ENCODE peak calls at places on chromosomes 11 and 22, in eight cellular contexts. Z is progenitor cell of endocrine pancreas, F is body of pancreas, G is cardiac muscle cell, M is HFFc6, P is neural crest cell, T is GM23338, A is mammary epithelial cell. Y is an unnamed sample.

GRCh38 chr11:114284021-114284420 is 12.2 kb upstream of the NNMT start:
- DNase-seq in F (peak), M (no peak), A (no peak), T (no peak), G (no peak), P (no peak), Z (no peak), Y (no peak)

GRCh38 chr22:35921777-35922176 is 106.8 kb downstream of the RBFOX2 start:
- DNase-seq in T (peak), M (peak), Z (no peak), G (peak), P (peak), A (peak), F (peak), Y (no peak)

GRCh38 chr11:96299155-96299883 is 43.7 kb downstream of the MAML2 start:
- DNase-seq in Z (no peak), A (no peak), F (no peak), P (no peak), G (no peak), M (no peak), T (no peak), Y (no peak)

GRCh38 chr11:108223449-108224149 is 732 bp downstream of the ATM start:
- DNase-seq in Z (no peak), A (peak), M (no peak), G (no peak), P (no peak), F (no peak), T (no peak), Y (no peak)

GRCh38 chr22:43050995-43051394 is 36.0 kb upstream of the PACSIN2 start:
- DNase-seq in F (no peak), P (no peak), M (no peak), G (no peak), Z (no peak), T (peak), A (no peak), Y (no peak)

GRCh38 chr22:32693102-32693501 is 108.4 kb upstream of the TIMP3 start:
- DNase-seq in F (no peak), G (no peak), Z (no peak), T (no peak), M (no peak), A (peak), P (no peak), Y (no peak)

GRCh38 chr11:113138731-113139130 is 175.7 kb upstream of the TTC12 start:
- DNase-seq in G (no peak), M (no peak), T (no peak), Z (no peak), F (no peak), P (no peak), A (no peak), Y (no peak)

GRCh38 chr11:127103586-127104388 is 103.2 kb upstream of the KIRREL3 start:
- DNase-seq in P (no peak), A (no peak), F (peak), G (peak), Z (no peak), T (no peak), M (no peak), Y (no peak)

GRCh38 chr11:92960886-92961285 is 8.6 kb upstream of the MTNR1B start:
- DNase-seq in A (no peak), G (no peak), T (no peak), Z (no peak), P (no peak), F (no peak), M (no peak), Y (no peak)

GRCh38 chr11:132987936-132988335 is 544.4 kb downstream of the OPCML start:
- DNase-seq in M (peak), F (no peak), T (no peak), G (no peak), P (no peak), Z (no peak), A (no peak), Y (no peak)

GRCh38 chr11:80163011-80163410 is 722.2 kb upstream of the TENM4 start:
- DNase-seq in F (no peak), G (no peak), P (no peak), A (peak), Z (no peak), T (no peak), M (peak), Y (no peak)

GRCh38 chr22:26589845-26590524 is at the start of gene TPST2:
- DNase-seq in G (peak), Z (peak), F (peak), T (peak), P (peak), A (peak), M (peak), Y (peak)

GRCh38 chr22:26656896-26657851 is at the start of gene MIAT:
- DNase-seq in F (no peak), P (peak), A (no peak), G (no peak), T (peak), Z (no peak), M (no peak), Y (peak)

DNA sequence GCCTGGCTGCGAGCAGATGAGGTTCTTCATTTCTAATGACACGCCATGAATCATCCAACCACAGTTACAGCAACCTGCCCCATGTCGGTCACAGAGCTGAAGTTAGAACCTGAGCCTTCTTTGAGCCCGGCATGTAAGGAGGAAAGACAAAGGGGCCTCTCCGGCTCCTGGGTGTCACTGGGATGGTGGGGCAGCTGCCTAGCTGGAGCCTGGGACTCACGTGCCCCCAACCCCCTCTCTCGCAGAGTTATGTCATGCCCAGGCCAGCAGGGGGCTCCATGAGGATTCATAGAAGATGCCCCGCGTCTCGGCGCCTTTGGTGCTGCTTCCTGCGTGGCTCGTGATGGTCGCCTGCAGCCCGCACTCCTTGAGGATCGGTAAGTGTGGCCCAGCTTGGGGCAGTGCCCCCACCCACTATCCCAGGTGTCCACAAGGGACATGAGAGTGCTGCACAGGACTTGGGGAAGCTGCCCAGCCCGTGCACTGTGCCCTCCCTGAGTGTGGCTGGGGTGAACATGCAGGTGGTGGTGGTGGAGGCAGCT is 148.5 kb downstream of the GRIK4 start:
- DNase-seq in A (peak), G (peak), Z (no peak), P (peak), F (peak), M (no peak), T (peak), Y (no peak)
- TF ChIP-seq CTCF in A (peak), G (peak), Z (peak), P (peak), F (peak), M (peak), T (peak), Y (peak)

GRCh38 chr11:87352759-87353707 is 315.3 kb downstream of the TMEM135 start:
- DNase-seq in A (peak), G (peak), M (peak), F (peak), T (peak), Z (peak), P (peak), Y (peak)
- TF ChIP-seq CTCF in A (peak), G (peak), M (peak), F (peak), T (peak), Z (peak), P (peak), Y (peak)

DNA sequence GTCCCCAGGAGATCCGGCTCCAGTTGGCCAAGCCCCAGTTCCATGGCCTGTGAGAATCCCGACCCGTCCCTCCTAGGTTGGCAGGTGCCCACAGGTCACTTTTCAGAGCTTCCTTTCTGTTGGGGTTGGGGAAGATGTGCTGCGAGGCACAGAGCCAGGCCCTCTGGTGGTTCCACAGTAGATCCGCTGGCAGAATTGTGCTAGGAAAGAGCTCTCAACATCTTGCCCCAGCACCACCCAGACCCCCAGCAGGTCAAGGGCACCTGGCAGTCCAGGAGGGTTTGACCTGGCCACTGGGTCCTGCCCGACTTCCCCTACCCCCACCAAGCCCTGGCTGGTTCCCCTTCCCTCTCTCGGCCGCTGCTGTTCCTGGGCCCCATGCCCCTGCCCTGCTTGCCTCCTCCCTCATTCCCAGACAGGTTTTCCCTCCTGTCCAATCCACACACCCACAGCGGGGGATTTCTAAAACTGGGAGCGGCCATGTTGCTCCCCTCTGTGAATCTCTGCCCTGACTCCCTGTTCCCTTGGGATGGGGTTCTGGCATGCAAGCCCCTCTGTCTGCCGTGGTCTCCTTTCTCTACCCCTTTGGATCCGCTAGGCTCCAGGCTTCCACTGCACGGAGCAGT is 26.2 kb upstream of the GCAT start:
- DNase-seq in G (no peak), P (no peak), Z (no peak), F (no peak), M (no peak), A (no peak), T (peak), Y (no peak)
- TF ChIP-seq CTCF in G (peak), P (peak), Z (peak), F (no peak), M (peak), A (peak), T (peak), Y (no peak)

GRCh38 chr11:61429346-61429690 is 457 bp downstream of the CPSF7 start:
- DNase-seq in F (peak), M (no peak), P (peak), G (peak), T (peak), Z (peak), A (peak), Y (peak)
- TF ChIP-seq CTCF in F (no peak), M (peak), P (peak), G (peak), T (peak), Z (peak), A (no peak), Y (peak)

GRCh38 chr11:70604630-70605520 is 206.5 kb downstream of the CTTN start:
- DNase-seq in Z (no peak), T (no peak), F (no peak), A (no peak), M (no peak), P (no peak), G (no peak), Y (no peak)

GRCh38 chr11:70604221-70604620 is 205.9 kb downstream of the CTTN start:
- DNase-seq in P (no peak), Z (no peak), F (no peak), M (no peak), G (no peak), T (no peak), A (no peak), Y (no peak)

GRCh38 chr11:70603756-70604211 is 205.5 kb downstream of the CTTN start:
- DNase-seq in A (peak), M (no peak), Z (no peak), G (no peak), F (no peak), T (no peak), P (no peak), Y (no peak)

GRCh38 chr11:70603064-70603755 is 204.9 kb downstream of the CTTN start:
- DNase-seq in G (no peak), T (no peak), P (no peak), A (peak), Z (no peak), F (no peak), M (no peak), Y (no peak)

GRCh38 chr11:70601861-70602575 is 203.7 kb downstream of the CTTN start:
- DNase-seq in P (no peak), F (no peak), T (no peak), M (no peak), A (no peak), G (no peak), Z (no peak), Y (no peak)
- TF ChIP-seq CTCF in P (no peak), F (no peak), T (no peak), M (no peak), A (no peak), G (no peak), Z (no peak), Y (no peak)

DNA sequence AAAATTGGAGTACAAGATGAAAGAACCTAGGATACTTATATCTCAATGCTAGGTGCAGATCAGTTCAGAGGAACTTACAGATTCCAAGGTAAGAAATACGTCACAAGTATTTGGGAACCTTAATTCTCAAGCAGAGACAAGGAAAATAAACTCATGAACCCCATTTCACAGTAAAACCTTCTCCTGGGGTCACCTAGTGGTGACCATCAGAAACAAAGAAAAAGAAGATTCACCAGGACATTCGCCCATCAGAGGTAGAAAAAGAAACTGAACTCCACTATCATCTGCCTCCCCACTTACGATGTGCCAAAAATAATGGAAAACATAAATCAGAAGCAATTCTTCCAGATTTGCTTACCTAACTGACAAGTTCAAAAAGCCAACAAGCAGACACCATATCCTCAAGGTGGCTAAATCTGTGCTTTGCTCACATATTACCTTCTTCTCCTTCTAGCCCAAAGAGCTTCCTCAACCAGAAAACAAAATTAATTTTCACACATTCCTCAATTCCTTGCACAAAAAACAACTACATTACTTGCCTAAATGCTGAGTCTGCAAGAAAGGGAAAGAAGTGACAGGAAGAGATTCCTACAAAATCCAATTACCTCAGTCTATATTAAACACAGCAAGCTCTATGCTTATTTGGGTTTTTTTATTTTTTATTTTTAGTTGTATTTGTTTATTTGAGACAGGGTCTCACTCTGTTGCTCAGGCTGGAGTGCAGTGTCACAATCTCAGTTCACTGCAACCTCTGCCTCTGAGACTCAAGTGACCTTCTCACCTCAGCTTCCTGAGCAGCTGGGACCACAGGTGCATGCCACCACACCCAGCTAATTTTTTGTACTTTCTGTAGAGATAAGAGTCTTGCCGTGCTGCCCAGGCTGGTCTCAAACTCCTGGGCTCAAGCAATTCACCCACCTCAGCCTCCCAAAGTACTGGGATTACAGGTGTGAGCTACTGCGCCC is 4.7 kb downstream of the DENND5A start:
- DNase-seq in P (no peak), T (peak), G (no peak), Z (no peak), A (no peak), F (no peak), M (no peak), Y (no peak)
- TF ChIP-seq CTCF in P (no peak), T (peak), G (peak), Z (no peak), A (peak), F (no peak), M (peak), Y (no peak)

GRCh38 chr11:62648967-62649364 is 2.6 kb upstream of the GANAB start:
- DNase-seq in F (no peak), Z (no peak), A (no peak), T (no peak), G (no peak), P (no peak), M (no peak), Y (no peak)
- TF ChIP-seq CTCF in F (no peak), Z (no peak), A (no peak), T (no peak), G (no peak), P (no peak), M (no peak), Y (no peak)

DNA sequence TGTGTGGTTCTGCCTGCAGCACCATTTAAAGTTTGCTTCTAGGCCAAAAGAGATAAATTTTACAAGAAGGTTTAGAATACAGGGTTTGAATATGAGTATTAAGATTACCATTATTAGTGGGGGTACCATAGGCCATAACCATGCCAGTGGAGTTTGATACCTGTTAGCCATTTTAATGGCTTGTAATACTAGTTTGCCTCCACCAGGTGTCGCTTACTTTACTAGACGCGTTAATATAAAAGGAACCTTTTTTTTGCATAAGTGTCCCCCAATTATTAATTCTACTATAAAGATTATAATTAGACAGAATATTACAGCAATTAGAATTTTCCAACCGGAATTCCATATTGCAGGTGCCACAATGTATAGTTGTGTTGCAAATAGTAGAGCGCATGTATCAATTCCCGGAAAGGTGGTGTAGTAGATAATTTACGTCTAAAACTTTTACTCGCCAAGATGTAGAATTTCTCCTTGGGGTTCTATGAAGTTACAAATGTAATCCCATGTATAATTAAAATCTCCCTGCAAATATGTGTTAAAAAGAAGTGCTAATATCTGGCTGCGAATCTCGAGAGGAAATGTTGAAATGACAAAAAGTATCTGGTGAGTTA is 16.1 kb downstream of the MS4A6E start:
- DNase-seq in M (no peak), G (peak), P (no peak), Z (no peak), T (peak), A (peak), F (no peak), Y (no peak)
- TF ChIP-seq CTCF in M (peak), G (peak), P (peak), Z (peak), T (peak), A (peak), F (peak), Y (peak)

DNA sequence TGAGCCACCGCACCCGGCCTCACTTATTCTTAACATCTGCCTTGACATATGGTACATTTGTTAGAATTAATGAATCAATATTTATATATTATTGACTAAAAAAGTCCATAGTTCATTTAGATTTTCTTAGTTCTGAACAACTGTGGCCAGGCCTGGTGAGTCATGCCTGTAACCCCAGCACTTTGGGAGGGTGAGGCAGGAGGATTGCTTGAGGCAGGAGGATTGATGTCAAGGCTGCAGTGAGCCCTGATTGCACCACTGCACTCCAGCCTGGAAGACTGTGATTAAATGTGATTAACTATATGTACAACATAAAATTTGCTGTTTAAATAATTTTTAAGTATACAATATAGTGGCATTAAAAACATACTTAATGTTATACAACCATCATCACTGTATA is 5.6 kb downstream of the UVRAG start:
- DNase-seq in G (no peak), T (no peak), A (peak), P (no peak), F (no peak), M (peak), Z (no peak), Y (no peak)
- TF ChIP-seq CTCF in G (no peak), T (no peak), A (no peak), P (no peak), F (no peak), M (no peak), Z (no peak), Y (no peak)

GRCh38 chr11:46391578-46392420 is at the start of gene CHRM4:
- DNase-seq in P (peak), Z (peak), A (peak), M (no peak), G (peak), T (peak), F (peak), Y (no peak)
- TF ChIP-seq CTCF in P (peak), Z (peak), A (no peak), M (peak), G (peak), T (peak), F (peak), Y (peak)